ENCODE peak calls at places on chromosomes 6 and 20, in seven cellular contexts. W is HTR-8/SVneo; T is activated CD4-positive, alpha-beta memory T cell treated with anti-CD3 and anti-CD28 coated beads, Interleukin-2, amount 10 ng/mL, durations not matched to agents 7 days and 5 days; N is activated CD4-positive, alpha-beta T cell treated with anti-CD3 and anti-CD28 coated beads, Interleukin-2, amount 10 ng/mL, durations not matched to agents 7 days and 5 days; B is lower lobe of right lung; L is activated CD8-positive, alpha-beta memory T cell treated with anti-CD3 and anti-CD28 coated beads, Interleukin-2, amount 50 U/mL, for 4 hours; S is mucosa of gallbladder. M is an unnamed sample.

GRCh38 chr20:62900692-62901584 is 25.4 kb downstream of the DIDO1 start:
- DNase-seq in W (peak), T (no peak), N (peak), B (no peak), L (no peak), S (peak), M (no peak)

GRCh38 chr6:143685653-143686052 is 7.9 kb downstream of the PHACTR2 start:
- DNase-seq in W (no peak), T (no peak), N (no peak), B (no peak), L (no peak), S (no peak), M (no peak)

GRCh38 chr20:36919715-36920333 is 31.7 kb downstream of the SAMHD1 start:
- DNase-seq in W (peak), T (no peak), N (peak), B (no peak), L (no peak), S (no peak), M (peak)

GRCh38 chr20:59300341-59301081 is at the start of gene EDN3:
- DNase-seq in W (no peak), T (no peak), N (no peak), B (no peak), L (no peak), S (no peak), M (no peak)

GRCh38 chr20:16574656-16575355 is 1.6 kb upstream of the KIF16B start:
- DNase-seq in W (peak), T (peak), N (peak), B (peak), L (peak), S (peak), M (peak)

GRCh38 chr6:157726892-157727628 is 96.0 kb upstream of the SNX9 start:
- DNase-seq in W (no peak), T (no peak), N (no peak), B (no peak), L (no peak), S (no peak), M (no peak)

GRCh38 chr6:108737594-108738546 is 110.4 kb upstream of the ARMC2 start:
- DNase-seq in W (peak), T (peak), N (no peak), B (no peak), L (no peak), S (no peak), M (peak)

GRCh38 chr20:64255361-64256281 is at the start of gene PCMTD2:
- DNase-seq in W (peak), T (peak), N (peak), B (peak), L (peak), S (peak), M (peak)

GRCh38 chr6:111692327-111693164 is 86.9 kb upstream of the TRAF3IP2 start:
- DNase-seq in W (no peak), T (no peak), N (no peak), B (no peak), L (no peak), S (peak), M (no peak)

GRCh38 chr20:3318226-3318884 is 79.4 kb upstream of the SLC4A11 start:
- DNase-seq in W (no peak), T (no peak), N (no peak), B (no peak), L (no peak), S (no peak), M (no peak)

GRCh38 chr20:43658068-43658722 is 8.7 kb upstream of the MYBL2 start:
- DNase-seq in W (peak), T (peak), N (peak), B (no peak), L (no peak), S (no peak), M (peak)

GRCh38 chr6:15621203-15622044 is 41.4 kb downstream of the DTNBP1 start:
- DNase-seq in W (no peak), T (no peak), N (no peak), B (peak), L (no peak), S (peak), M (no peak)

GRCh38 chr20:32231847-32232246 is 24.2 kb downstream of the POFUT1 start:
- DNase-seq in W (no peak), T (peak), N (peak), B (no peak), L (no peak), S (no peak), M (no peak)

GRCh38 chr6:54085047-54085446 is 26.2 kb upstream of the MLIP start:
- DNase-seq in W (no peak), T (no peak), N (no peak), B (no peak), L (no peak), S (no peak), M (peak)

GRCh38 chr20:34541264-34541901 is 17.1 kb upstream of the MAP1LC3A start:
- DNase-seq in W (no peak), T (no peak), N (no peak), B (no peak), L (no peak), S (no peak), M (no peak)

GRCh38 chr6:27836783-27837635 is 75.2 kb downstream of the OR2B2 start:
- DNase-seq in W (peak), T (peak), N (peak), B (peak), L (peak), S (peak), M (peak)

M was measured in adipocyte.